ENCODE peak calls at places on chromosomes 4 and X, in five cellular contexts. L is HCT116, Q is SK-N-SH, B is GM12878, M is K562. U is an unnamed sample.

GRCh38 chr4:54077812-54078211 is 13.4 kb upstream of the CHIC2 start:
- DNase-seq in L (no peak), Q (no peak), B (no peak), M (no peak), U (no peak)

GRCh38 chr4:140097572-140097971 is 56.4 kb downstream of the MAML3 start:
- DNase-seq in L (no peak), Q (no peak), B (no peak), M (no peak), U (no peak)

GRCh38 chrX:48498374-48498809 is 10.4 kb upstream of the PORCN start:
- DNase-seq in L (no peak), Q (no peak), B (no peak), M (no peak), U (no peak)

GRCh38 chrX:97006167-97006566 is 122.5 kb downstream of the RPA4 start:
- DNase-seq in L (no peak), Q (no peak), B (no peak), M (no peak), U (no peak)

GRCh38 chr4:103429283-103429682 is 231.1 kb upstream of the CENPE start:
- DNase-seq in L (peak), Q (peak), B (no peak), M (no peak), U (peak)

GRCh38 chr4:38242822-38243384 is 282.7 kb downstream of the PTTG2 start:
- DNase-seq in L (no peak), Q (no peak), B (no peak), M (peak), U (no peak)

GRCh38 chrX:15127010-15127409 is 142.9 kb downstream of the ASB9 start:
- DNase-seq in L (no peak), Q (no peak), B (no peak), M (no peak), U (no peak)

GRCh38 chr4:121041307-121042090 is 30.8 kb downstream of the NDNF start:
- DNase-seq in L (no peak), Q (no peak), B (peak), M (no peak), U (no peak)

GRCh38 chr4:76090241-76090691 is 15.8 kb downstream of the ART3 start:
- DNase-seq in L (no peak), Q (peak), B (no peak), M (peak), U (peak)

GRCh38 chrX:19682712-19683331 is 167.5 kb upstream of the MAP3K15 start:
- DNase-seq in L (no peak), Q (peak), B (no peak), M (no peak), U (no peak)

GRCh38 chr4:67770422-67770821 is 16.2 kb upstream of the GNRHR start:
- DNase-seq in L (no peak), Q (no peak), B (no peak), M (no peak), U (no peak)

GRCh38 chr4:78525559-78525958 is 26.0 kb upstream of the ANXA3 start:
- DNase-seq in L (no peak), Q (no peak), B (no peak), M (no peak), U (no peak)

GRCh38 chr4:33071552-33071951 is 2351.4 kb downstream of the PCDH7 start:
- DNase-seq in L (no peak), Q (no peak), B (no peak), M (no peak), U (no peak)

GRCh38 chr4:93031431-93032098 is 727.8 kb downstream of the GRID2 start:
- DNase-seq in L (no peak), Q (no peak), B (no peak), M (no peak), U (no peak)
- TF ChIP-seq ZBTB33 in L (no peak), Q (no peak), B (no peak), M (no peak), U (no peak)

GRCh38 chr4:6875431-6875831 is 34.2 kb upstream of the TBC1D14 start:
- DNase-seq in L (no peak), Q (no peak), B (no peak), M (no peak), U (no peak)

GRCh38 chr4:6880691-6881090 is 28.9 kb upstream of the TBC1D14 start:
- DNase-seq in L (no peak), Q (no peak), B (no peak), M (no peak), U (no peak)

GRCh38 chr4:6876440-6876839 is 33.2 kb upstream of the TBC1D14 start:
- DNase-seq in L (no peak), Q (no peak), B (no peak), M (no peak), U (no peak)

GRCh38 chr4:6877070-6877469 is 32.6 kb upstream of the TBC1D14 start:
- DNase-seq in L (no peak), Q (no peak), B (no peak), M (no peak), U (no peak)

DNA sequence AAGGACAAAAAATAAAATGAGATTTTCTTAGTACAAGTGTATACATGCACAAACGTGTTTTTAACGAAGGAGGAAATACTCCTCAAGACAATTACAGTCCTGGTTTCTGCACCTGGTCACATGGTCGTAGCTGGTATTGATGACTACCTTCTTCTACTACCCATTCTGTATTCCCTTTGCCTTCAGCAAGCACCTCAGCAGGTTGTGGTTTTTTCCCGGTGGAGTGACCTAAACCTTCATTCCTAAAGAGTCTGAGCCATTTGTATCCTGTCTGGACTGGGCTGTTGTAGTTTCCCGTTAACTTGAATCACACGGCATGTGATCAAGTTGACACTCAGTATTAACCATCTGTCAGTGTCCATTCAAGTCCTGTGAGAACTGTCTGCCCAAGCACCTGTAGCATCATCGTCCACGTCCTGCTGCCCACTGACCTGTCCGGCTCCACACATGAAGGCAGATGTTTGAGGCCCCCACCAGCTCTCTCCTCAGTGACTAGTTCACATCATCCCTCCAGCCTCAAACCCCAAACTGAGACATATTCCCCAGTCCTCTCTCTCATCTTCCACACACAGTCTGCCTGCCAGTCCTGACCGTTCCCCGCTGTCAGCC is 31.1 kb upstream of the TBC1D14 start:
- DNase-seq in L (no peak), Q (no peak), B (no peak), M (no peak), U (no peak)
- TF ChIP-seq ZBTB33 in L (no peak), Q (no peak), B (no peak), M (no peak), U (no peak)

GRCh38 chr4:94746746-94747145 is 11.0 kb upstream of the BMPR1B start:
- DNase-seq in L (no peak), Q (no peak), B (no peak), M (no peak), U (no peak)
- TF ChIP-seq ZBTB33 in L (no peak), Q (no peak), B (no peak), M (no peak), U (no peak)

GRCh38 chr4:144787365-144788263 is 141.7 kb downstream of the HHIP start:
- DNase-seq in L (peak), Q (peak), B (no peak), M (peak), U (peak)

GRCh38 chr4:144778364-144778763 is 132.4 kb downstream of the HHIP start:
- DNase-seq in L (no peak), Q (no peak), B (no peak), M (no peak), U (no peak)

DNA sequence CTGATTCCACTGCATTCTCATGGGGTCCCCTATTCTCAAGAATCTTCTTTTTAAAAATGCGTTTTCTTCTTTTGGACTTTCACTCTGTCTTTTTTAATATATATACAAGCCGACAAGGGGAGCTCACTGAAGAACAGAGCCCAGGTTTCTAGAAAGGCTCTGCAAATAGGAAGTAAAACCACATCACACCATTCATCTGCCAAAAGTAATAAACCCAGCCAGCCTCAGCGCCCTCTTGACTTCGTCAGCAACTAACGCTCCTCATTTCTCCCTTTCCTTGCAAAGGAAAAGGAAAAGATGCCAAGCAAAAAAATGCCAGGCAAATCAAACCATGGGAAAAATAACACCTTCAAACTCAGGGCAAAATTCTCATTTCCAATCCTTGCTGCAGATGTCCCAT is 136.4 kb downstream of the HHIP start:
- DNase-seq in L (no peak), Q (no peak), B (no peak), M (no peak), U (no peak)
- TF ChIP-seq ZBTB33 in L (no peak), Q (no peak), B (no peak), M (no peak), U (no peak)

DNA sequence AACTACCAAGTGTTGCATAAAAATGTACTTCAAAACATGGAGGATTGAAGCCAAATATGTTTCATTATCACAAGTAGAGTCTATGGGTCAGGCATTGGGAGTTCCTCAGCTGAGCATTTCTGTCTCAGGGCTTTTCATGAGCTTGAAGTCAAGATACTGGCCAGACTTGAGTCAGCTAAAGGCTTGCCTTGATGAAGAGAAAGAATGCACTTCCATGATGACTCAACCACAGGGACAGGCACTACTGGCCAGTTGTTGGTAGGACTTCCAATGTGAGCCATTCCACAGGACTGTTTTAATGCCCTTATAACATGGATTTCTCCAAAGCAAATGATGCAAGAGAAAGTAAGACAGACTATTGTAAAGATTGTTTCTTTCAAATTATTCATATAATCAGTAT is 895.6 kb downstream of the RAB28 start:
- DNase-seq in L (no peak), Q (no peak), B (no peak), M (no peak), U (no peak)
- TF ChIP-seq ZBTB33 in L (no peak), Q (no peak), B (no peak), M (no peak), U (no peak)

GRCh38 chrX:84501798-84502628 is at the start of gene HDX:
- DNase-seq in L (no peak), Q (peak), B (peak), M (no peak), U (peak)
- TF ChIP-seq ZBTB33 in L (no peak), Q (no peak), B (no peak), M (no peak), U (no peak)

DNA sequence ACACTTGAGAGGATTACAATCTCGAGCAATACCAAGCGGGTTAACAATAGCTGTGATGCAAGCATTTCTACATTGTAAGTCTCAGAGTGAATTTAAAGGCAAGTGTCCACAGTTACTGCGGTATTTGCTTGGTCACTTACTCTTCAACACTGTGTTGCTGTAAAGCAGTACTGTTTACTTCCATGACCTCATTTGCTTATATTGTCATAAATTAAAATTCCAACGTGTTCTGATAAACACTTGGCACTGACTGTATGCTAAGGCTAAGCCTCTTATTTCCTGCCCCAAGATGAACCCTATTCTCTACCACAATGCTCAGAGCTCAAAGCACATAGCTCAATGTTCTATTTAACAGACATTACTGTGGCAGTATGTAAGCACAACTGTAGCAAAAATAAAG is 11.2 kb downstream of the EXOC1L start:
- DNase-seq in L (no peak), Q (no peak), B (no peak), M (no peak), U (no peak)
- TF ChIP-seq ZBTB33 in L (no peak), Q (no peak), B (no peak), M (no peak), U (no peak)

GRCh38 chrX:41108007-41108683 is 22.9 kb downstream of the USP9X start:
- DNase-seq in L (no peak), Q (no peak), B (no peak), M (no peak), U (no peak)
- TF ChIP-seq ZBTB33 in L (no peak), Q (no peak), B (no peak), M (no peak), U (no peak)

GRCh38 chr4:186932631-186933150 is 209.0 kb upstream of the FAT1 start:
- DNase-seq in L (peak), Q (no peak), B (no peak), M (no peak), U (peak)

GRCh38 chr4:186934255-186934654 is 210.6 kb upstream of the FAT1 start:
- DNase-seq in L (no peak), Q (no peak), B (no peak), M (no peak), U (no peak)

GRCh38 chr4:186930024-186930423 is 206.4 kb upstream of the FAT1 start:
- DNase-seq in L (no peak), Q (no peak), B (no peak), M (no peak), U (no peak)

GRCh38 chr4:186932196-186932595 is 208.5 kb upstream of the FAT1 start:
- DNase-seq in L (peak), Q (no peak), B (no peak), M (no peak), U (peak)

GRCh38 chr4:186931519-186931918 is 207.9 kb upstream of the FAT1 start:
- DNase-seq in L (no peak), Q (no peak), B (no peak), M (no peak), U (no peak)
- TF ChIP-seq ZBTB33 in L (no peak), Q (no peak), B (no peak), M (no peak), U (no peak)